ENCODE peak calls at places on chromosome 16, in four cellular contexts. S, N, H and L are unnamed samples.

GRCh38 chr16:28522792-28523191 is 16.0 kb downstream of the NUPR1 start:
- DNase-seq in S (no peak), N (no peak), H (no peak), L (no peak)

GRCh38 chr16:85256190-85256739 is 144.0 kb upstream of the CIBAR2 start:
- DNase-seq in S (no peak), N (no peak), H (no peak), L (no peak)

GRCh38 chr16:27839419-27839818 is 224.1 kb downstream of the GSG1L start:
- DNase-seq in S (no peak), N (peak), H (peak), L (peak)

GRCh38 chr16:78122774-78123315 is 23.4 kb downstream of the WWOX start:
- DNase-seq in S (peak), N (no peak), H (no peak), L (no peak)

GRCh38 chr16:4597174-4597573 is 17.5 kb downstream of the UBALD1 start:
- DNase-seq in S (no peak), N (no peak), H (no peak), L (peak)

GRCh38 chr16:79593754-79594153 is 6.8 kb downstream of the MAF start:
- DNase-seq in S (no peak), N (no peak), H (no peak), L (no peak)

GRCh38 chr16:68644715-68645493 is at the start of gene CDH3:
- DNase-seq in S (peak), N (no peak), H (peak), L (peak)

GRCh38 chr16:31464348-31464769 is 5.1 kb downstream of the ARMC5 start:
- DNase-seq in S (no peak), N (peak), H (no peak), L (no peak)

GRCh38 chr16:57955572-57955971 is 15.4 kb downstream of the CNGB1 start:
- DNase-seq in S (no peak), N (no peak), H (no peak), L (no peak)

GRCh38 chr16:31472559-31473203 is 729 bp downstream of the TGFB1I1 start:
- DNase-seq in S (no peak), N (peak), H (peak), L (peak)

GRCh38 chr16:2009791-2010510 is at the start of gene ZNF598:
- DNase-seq in S (peak), N (peak), H (peak), L (peak)

GRCh38 chr16:19294156-19294649 is 8.7 kb downstream of the CLEC19A start:
- DNase-seq in S (peak), N (no peak), H (no peak), L (no peak)

GRCh38 chr16:14325921-14326401 is 254.8 kb downstream of the MRTFB start:
- DNase-seq in S (no peak), N (no peak), H (no peak), L (no peak)

GRCh38 chr16:86735727-86736126 is 157.4 kb downstream of the FOXL1 start:
- DNase-seq in S (no peak), N (peak), H (no peak), L (no peak)

GRCh38 chr16:46828943-46829342 is 2.0 kb downstream of the C16orf87 start:
- DNase-seq in S (no peak), N (no peak), H (no peak), L (no peak)

GRCh38 chr16:46857261-46857962 is 26.4 kb upstream of the C16orf87 start:
- DNase-seq in S (peak), N (no peak), H (no peak), L (no peak)

GRCh38 chr16:6692874-6693273 is 639.8 kb upstream of the RBFOX1 start:
- DNase-seq in S (no peak), N (no peak), H (no peak), L (no peak)

GRCh38 chr16:896261-897199 is 74.3 kb downstream of the LMF1 start:
- DNase-seq in S (peak), N (no peak), H (no peak), L (no peak)

GRCh38 chr16:85061566-85061965 is 34.0 kb downstream of the KIAA0513 start:
- DNase-seq in S (peak), N (peak), H (no peak), L (no peak)

GRCh38 chr16:4486126-4486893 is 10.1 kb downstream of the HMOX2 start:
- DNase-seq in S (no peak), N (no peak), H (no peak), L (no peak)

GRCh38 chr16:84543931-84544776 is 39.7 kb upstream of the MEAK7 start:
- DNase-seq in S (peak), N (no peak), H (no peak), L (no peak)

GRCh38 chr16:27748868-27749546 is 199.1 kb downstream of the KATNIP start:
- DNase-seq in S (peak), N (no peak), H (peak), L (peak)